ENCODE peak calls at places on chromosome 7, in six cellular contexts. C is PC-9, Z is brain microvascular endothelial cell, G is heart right ventricle, B is fibroblast of lung, Y is left lung. L is an unnamed sample.

GRCh38 chr7:44163591-44163990 is 22.5 kb upstream of the MYL7 start:
- DNase-seq in G (no peak), B (peak), Y (no peak), Z (peak), C (peak), L (peak)

GRCh38 chr7:134086998-134087735 is 40.0 kb upstream of the LRGUK start:
- DNase-seq in B (no peak), Y (no peak), G (no peak), Z (no peak), C (no peak), L (no peak)

GRCh38 chr7:142338633-142339501 is 81.0 kb upstream of the PRSS58 start:
- DNase-seq in G (no peak), Y (no peak), C (peak), B (no peak), Z (peak), L (no peak)

GRCh38 chr7:155961241-155962190 is 149.3 kb upstream of the SHH start:
- DNase-seq in C (no peak), Y (peak), G (no peak), B (no peak), Z (peak), L (peak)

GRCh38 chr7:157445956-157446295 is 109.1 kb downstream of the DNAJB6 start:
- DNase-seq in B (no peak), Z (no peak), G (no peak), C (no peak), Y (no peak), L (no peak)

GRCh38 chr7:50145801-50146338 is 52.8 kb upstream of the ZPBP start:
- DNase-seq in B (no peak), Y (no peak), Z (no peak), C (no peak), G (no peak), L (no peak)

GRCh38 chr7:71482284-71482683 is 350.3 kb downstream of the GALNT17 start:
- DNase-seq in Z (no peak), B (no peak), Y (peak), C (no peak), G (no peak), L (no peak)

GRCh38 chr7:140876519-140877248 is 48.0 kb downstream of the BRAF start:
- DNase-seq in B (peak), Y (no peak), G (no peak), C (peak), Z (no peak), L (peak)

GRCh38 chr7:27096756-27097514 is 1.1 kb upstream of the HOXA1 start:
- DNase-seq in Z (no peak), Y (peak), G (no peak), B (peak), C (no peak), L (peak)

GRCh38 chr7:37363536-37364172 is 85.0 kb downstream of the ELMO1 start:
- DNase-seq in C (no peak), B (no peak), Z (no peak), Y (no peak), G (no peak), L (no peak)

GRCh38 chr7:116672596-116673503 is 854 bp downstream of the MET start:
- DNase-seq in B (peak), Y (no peak), Z (no peak), G (peak), C (peak), L (no peak)

GRCh38 chr7:143043391-143043790 is 8.8 kb upstream of the OR6V1 start:
- DNase-seq in Z (peak), Y (no peak), B (no peak), C (no peak), G (no peak), L (no peak)

GRCh38 chr7:23960361-23960760 is 250.3 kb downstream of the STK31 start:
- DNase-seq in B (no peak), C (no peak), G (no peak), Y (no peak), Z (no peak), L (no peak)

GRCh38 chr7:51224811-51225581 is 91.6 kb downstream of the COBL start:
- DNase-seq in C (peak), G (no peak), B (no peak), Z (no peak), Y (peak), L (peak)

GRCh38 chr7:149838992-149839408 is 825 bp downstream of the ZNF862 start:
- DNase-seq in G (no peak), Z (no peak), Y (no peak), C (no peak), B (peak), L (peak)

GRCh38 chr7:2063562-2064360 is 169.0 kb downstream of the MAD1L1 start:
- DNase-seq in Z (no peak), Y (no peak), B (peak), G (no peak), C (no peak), L (peak)

GRCh38 chr7:98254951-98255610 is 3.0 kb upstream of the TECPR1 start:
- DNase-seq in Y (no peak), G (no peak), Z (no peak), B (no peak), C (no peak), L (no peak)

GRCh38 chr7:103573479-103574058 is 127.6 kb upstream of the SLC26A5 start:
- DNase-seq in Y (no peak), Z (no peak), G (no peak), C (peak), B (peak), L (peak)

GRCh38 chr7:25844109-25844915 is 307.7 kb upstream of the NFE2L3 start:
- DNase-seq in Z (peak), C (no peak), Y (no peak), B (no peak), G (no peak), L (no peak)

GRCh38 chr7:27179503-27180430 is 5.3 kb downstream of the HOXA11 start:
- DNase-seq in Y (peak), B (peak), C (no peak), Z (no peak), G (no peak), L (peak)

GRCh38 chr7:3605222-3605621 is 304.2 kb downstream of the SDK1 start:
- DNase-seq in Z (peak), B (peak), C (no peak), Y (no peak), G (no peak), L (no peak)

GRCh38 chr7:146956323-146956722 is 839.7 kb downstream of the CNTNAP2 start:
- DNase-seq in Y (no peak), G (no peak), C (no peak), B (no peak), Z (no peak), L (no peak)

GRCh38 chr7:64905547-64905946 is 2.5 kb downstream of the ZNF273 start:
- DNase-seq in B (no peak), C (no peak), G (no peak), Y (no peak), Z (no peak), L (no peak)

GRCh38 chr7:118158766-118159165 is 25.2 kb upstream of the LSM8 start:
- DNase-seq in G (no peak), C (no peak), B (peak), Y (no peak), Z (no peak), L (no peak)

GRCh38 chr7:72674394-72674793 is 153.6 kb downstream of the TYW1B start:
- DNase-seq in G (no peak), B (no peak), C (no peak), Z (no peak), Y (no peak), L (peak)

GRCh38 chr7:137999496-138000080 is 2.3 kb downstream of the CREB3L2 start:
- DNase-seq in C (no peak), B (no peak), Y (no peak), G (no peak), Z (no peak), L (no peak)

GRCh38 chr7:35748348-35748747 is 52.5 kb upstream of the SEPTIN7 start:
- DNase-seq in G (no peak), B (no peak), Z (no peak), C (no peak), Y (no peak), L (no peak)

GRCh38 chr7:45924283-45924682 is 3.2 kb upstream of the IGFBP3 start:
- DNase-seq in G (no peak), Z (peak), B (peak), C (peak), Y (no peak), L (peak)
- TF ChIP-seq CTCF in G (no peak), Z (peak), B (no peak), C (no peak), Y (no peak), L (no peak)

GRCh38 chr7:69130421-69130820 is 467.9 kb upstream of the AUTS2 start:
- DNase-seq in Y (no peak), C (no peak), B (no peak), Z (no peak), G (no peak), L (no peak)

GRCh38 chr7:69129524-69129923 is 468.8 kb upstream of the AUTS2 start:
- DNase-seq in C (no peak), B (no peak), G (no peak), Y (no peak), Z (no peak), L (no peak)

GRCh38 chr7:69134316-69134715 is 464.0 kb upstream of the AUTS2 start:
- DNase-seq in Z (no peak), G (no peak), C (no peak), Y (no peak), B (no peak), L (no peak)
- H3K27ac ChIP-seq in Z (no peak), G (no peak), C (no peak), Y (no peak), B (no peak), L (no peak)

DNA sequence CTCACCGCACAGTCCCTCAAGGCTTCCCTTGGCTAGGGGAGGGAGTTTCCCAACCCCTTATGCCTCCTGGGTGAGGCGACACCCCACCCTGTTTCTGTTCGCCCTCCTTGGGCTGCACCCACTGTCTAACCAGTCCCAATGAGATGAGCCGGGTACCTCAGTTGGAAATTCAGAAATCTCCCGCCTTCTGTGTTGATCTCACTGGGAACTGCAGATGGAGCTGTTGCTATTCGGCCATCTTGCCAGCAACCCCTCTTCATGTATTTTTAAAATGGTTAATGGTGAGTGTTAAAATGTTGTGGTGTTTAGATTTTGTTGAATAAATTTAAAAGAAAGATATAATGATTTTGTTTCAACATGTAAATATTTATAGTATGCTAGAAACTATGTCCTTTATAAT is 22.0 kb downstream of the UMAD1 start:
- DNase-seq in B (peak), G (no peak), Z (peak), Y (no peak), C (no peak), L (no peak)
- TF ChIP-seq CTCF in B (peak), G (peak), Z (peak), Y (no peak), C (peak), L (peak)

DNA sequence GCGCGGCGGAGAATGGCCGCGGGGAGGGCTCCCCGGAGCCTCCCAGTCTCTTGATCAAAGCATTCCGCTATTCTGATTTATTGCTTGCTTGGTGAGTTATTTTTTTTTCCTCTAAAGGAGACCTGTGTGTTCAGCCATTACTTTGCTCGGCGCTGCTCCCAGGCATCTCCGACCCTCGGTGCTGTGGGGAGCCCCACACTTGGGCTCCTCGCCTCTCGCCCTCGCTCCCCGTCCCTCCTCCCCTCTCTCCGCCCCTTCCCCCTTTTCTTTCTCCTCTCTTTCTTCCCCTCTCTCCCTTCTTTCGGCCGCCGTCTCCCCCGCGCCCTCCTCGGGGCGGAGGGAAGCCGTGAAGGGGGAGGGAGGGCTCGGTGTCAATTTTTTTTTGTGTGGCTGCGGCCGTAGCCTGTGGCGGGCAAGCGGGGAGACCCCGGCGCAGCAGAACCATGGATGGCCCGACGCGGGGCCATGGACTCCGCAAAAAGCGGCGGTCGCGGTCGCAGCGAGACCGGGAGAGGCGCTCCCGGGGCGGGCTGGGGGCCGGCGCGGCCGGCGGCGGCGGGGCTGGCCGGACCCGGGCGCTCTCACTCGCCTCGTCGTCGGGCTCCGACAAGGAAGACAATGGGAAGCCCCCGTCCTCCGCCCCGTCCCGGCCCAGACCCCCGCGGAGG is 1.1 kb downstream of the AUTS2 start:
- DNase-seq in G (no peak), Z (no peak), B (peak), C (no peak), Y (no peak), L (peak)
- H3K27ac ChIP-seq in G (no peak), Z (no peak), B (no peak), C (no peak), Y (no peak), L (no peak)

GRCh38 chr7:111525100-111525499 is 37.2 kb downstream of the IMMP2L start:
- DNase-seq in B (no peak), G (no peak), Y (no peak), Z (no peak), C (no peak), L (no peak)
- TF ChIP-seq CTCF in B (no peak), G (no peak), Y (no peak), Z (no peak), C (no peak), L (no peak)

GRCh38 chr7:19488056-19488455 is 220.8 kb downstream of the POLR1F start:
- DNase-seq in C (no peak), B (no peak), G (no peak), Z (no peak), Y (no peak), L (no peak)
- H3K27ac ChIP-seq in C (no peak), B (no peak), G (no peak), Z (no peak), Y (no peak), L (no peak)

GRCh38 chr7:76509931-76510877 is at the start of gene UPK3B:
- DNase-seq in Z (no peak), G (no peak), B (no peak), Y (peak), C (peak), L (peak)

GRCh38 chr7:76515999-76516443 is 5.7 kb downstream of the UPK3B start:
- DNase-seq in C (peak), B (no peak), Y (peak), Z (peak), G (no peak), L (peak)

GRCh38 chr7:76514926-76515325 is 4.6 kb downstream of the UPK3B start:
- DNase-seq in Y (no peak), C (no peak), G (no peak), B (no peak), Z (no peak), L (no peak)

GRCh38 chr7:76513817-76514799 is 3.8 kb downstream of the UPK3B start:
- DNase-seq in Z (no peak), B (no peak), G (no peak), C (no peak), Y (no peak), L (no peak)

DNA sequence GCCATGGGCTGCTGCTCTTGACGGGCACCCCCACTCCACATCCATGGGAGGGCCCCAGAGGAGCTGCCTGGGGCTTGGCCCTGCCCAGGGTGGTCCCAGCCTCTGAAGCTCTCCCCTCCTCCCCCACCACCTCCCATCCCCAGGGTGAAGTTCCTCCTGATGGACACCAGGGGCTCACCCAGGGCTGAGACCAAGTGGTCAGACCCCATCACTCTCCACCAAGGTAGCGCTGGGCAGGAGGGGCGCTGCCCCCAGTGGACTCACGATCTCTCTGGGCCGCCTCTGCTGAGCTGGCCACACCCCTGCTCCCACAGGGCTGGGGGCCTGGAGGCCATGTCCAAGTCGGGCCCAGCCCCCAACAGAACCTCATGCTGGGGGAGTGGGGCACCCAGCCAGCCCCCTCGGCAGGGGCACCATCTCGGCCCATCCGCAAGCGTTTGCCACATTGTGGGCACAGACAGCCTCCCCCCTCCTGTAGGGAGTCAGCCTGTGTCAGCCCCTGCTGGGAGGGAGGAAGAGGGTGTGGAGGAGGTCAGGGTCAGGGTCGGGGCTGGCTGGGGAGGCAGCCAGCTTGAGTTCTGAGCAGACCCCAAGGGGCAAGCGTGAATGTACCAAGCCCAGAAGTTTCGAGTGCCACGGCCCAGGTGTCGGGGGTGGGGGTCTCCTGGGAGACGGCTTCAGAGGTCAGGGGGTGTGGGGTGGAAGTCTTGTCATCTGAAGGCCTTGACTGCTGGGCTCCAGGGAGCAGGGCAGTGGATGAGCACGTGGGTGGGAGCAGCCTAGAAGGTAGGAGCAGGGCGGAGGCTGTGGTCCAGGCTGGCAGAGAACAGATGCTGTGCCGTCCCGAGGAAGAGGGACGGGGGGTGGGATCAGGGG is 2.8 kb downstream of the UPK3B start:
- DNase-seq in G (no peak), Z (no peak), B (no peak), C (peak), Y (no peak), L (no peak)
- TF ChIP-seq CTCF in G (no peak), Z (peak), B (peak), C (peak), Y (no peak), L (peak)

DNA sequence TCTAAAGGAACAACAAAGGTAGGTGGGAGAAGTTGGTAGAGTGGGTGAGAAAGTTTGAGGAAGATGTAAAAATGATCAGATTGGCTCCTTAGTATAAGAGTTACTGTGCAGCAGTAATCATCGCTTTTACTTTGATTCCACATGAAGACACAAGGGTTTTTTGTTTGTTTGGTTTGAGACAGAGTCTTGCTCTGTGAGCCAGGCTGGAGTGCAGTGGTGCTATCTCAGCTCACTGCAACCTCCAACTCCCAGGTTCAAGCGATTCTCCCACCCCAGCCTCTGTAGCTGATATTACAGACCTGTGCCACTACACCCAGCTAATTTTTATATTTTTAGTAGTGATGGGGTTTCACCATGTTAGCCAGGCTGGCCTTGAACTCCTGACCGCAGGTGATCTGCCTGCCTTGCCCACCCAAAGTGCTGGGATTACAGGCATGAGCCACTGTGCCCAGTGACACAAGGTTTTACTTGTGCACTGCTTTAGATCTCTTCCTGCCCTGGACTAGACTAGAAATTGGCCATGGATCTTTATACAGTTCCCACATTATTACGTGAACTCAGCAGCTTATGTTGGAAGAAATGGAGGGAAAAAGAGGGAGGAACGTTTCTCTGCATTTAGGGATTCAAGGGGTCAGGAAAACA is 10.7 kb downstream of the LUC7L2 start:
- DNase-seq in B (no peak), G (no peak), C (peak), Z (no peak), Y (no peak), L (no peak)
- H3K27ac ChIP-seq in B (no peak), G (no peak), C (no peak), Z (no peak), Y (no peak), L (no peak)

DNA sequence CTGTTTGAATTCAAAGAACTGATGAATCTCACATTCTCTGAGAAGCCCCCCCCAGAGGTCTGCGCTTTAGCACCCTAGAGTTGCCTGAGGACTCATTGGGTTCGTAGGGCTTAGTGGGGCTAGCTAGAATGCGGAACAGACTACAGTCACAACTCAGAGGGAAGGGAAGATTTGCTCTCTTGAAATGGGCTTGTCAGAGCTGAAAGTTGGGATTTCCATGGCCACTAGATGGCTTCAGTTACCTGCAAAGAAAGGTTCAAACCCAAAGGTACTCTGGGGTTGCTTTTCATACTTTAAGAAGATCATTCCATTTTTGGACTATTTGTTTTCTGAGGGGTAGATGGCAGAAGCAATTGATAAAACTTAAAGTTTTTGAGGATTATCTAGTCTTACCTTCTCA is 205.0 kb downstream of the BBS9 start:
- DNase-seq in Y (no peak), B (peak), Z (peak), G (no peak), C (no peak), L (no peak)
- TF ChIP-seq CTCF in Y (peak), B (peak), Z (peak), G (peak), C (peak), L (peak)

DNA sequence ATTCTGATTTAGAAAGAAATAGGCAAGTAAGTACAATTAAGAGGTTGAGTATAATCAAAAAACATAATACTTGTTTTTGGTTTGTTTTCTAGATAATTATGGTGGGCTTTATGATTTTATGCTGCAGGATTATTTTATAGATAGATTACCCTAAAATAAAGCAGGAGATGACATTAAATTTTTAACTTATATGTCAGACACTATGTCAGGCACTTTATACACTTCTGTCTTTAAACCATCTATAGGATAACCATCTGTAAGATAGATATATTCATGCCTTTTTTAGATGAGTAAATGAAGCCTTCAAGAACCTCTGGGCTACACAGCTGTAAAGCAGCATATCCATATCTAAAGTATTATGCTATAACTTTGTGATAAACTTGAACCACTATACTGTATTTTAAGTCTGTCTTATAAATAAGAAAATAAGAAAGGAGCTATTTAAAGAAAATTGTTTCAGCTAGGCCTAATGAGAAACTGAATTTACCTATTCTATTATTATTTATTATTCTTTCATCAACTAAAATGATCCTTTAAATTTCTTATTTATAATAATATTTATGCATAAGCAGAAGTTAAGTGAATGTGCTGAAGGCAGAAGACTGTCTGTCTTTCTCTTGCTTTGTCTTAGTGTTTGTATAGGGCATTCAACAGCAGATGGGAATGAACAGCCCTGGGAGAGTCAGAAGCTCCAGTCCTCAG is 94.0 kb downstream of the CPED1 start:
- DNase-seq in Y (no peak), Z (no peak), G (no peak), B (no peak), C (no peak), L (no peak)
- H3K27ac ChIP-seq in Y (no peak), Z (peak), G (no peak), B (peak), C (peak), L (no peak)